ENCODE peak calls at places on chromosomes 2 and 18, in four cellular contexts. V is NCI-H1105; L is activated naive CD4-positive, alpha-beta T cell treated with anti-CD3 and anti-CD28 coated beads, Interleukin-2, amount 10 ng/mL, durations not matched to agents 7 days and 5 days; P is CD8-positive, alpha-beta T cell. F is an unnamed sample.

GRCh38 chr2:68452168-68452890 is 14.8 kb downstream of the FBXO48 start:
- DNase-seq in V (no peak), L (no peak), P (no peak), F (no peak)

GRCh38 chr2:132814651-132815050 is 144.6 kb upstream of the LYPD1 start:
- DNase-seq in V (no peak), L (no peak), P (no peak), F (no peak)

GRCh38 chr18:42182728-42183700 is 228.0 kb downstream of the PIK3C3 start:
- DNase-seq in V (no peak), L (no peak), P (no peak), F (no peak)

GRCh38 chr2:191230174-191230573 is 15.0 kb upstream of the MYO1B start:
- DNase-seq in V (no peak), L (no peak), P (no peak), F (no peak)

GRCh38 chr2:70795164-70795995 is 4.9 kb upstream of the FIGLA start:
- DNase-seq in V (no peak), L (no peak), P (no peak), F (no peak)

GRCh38 chr2:189060096-189060642 is 86.0 kb downstream of the COL3A1 start:
- DNase-seq in V (no peak), L (no peak), P (no peak), F (no peak)

GRCh38 chr2:88765154-88765948 is 73.9 kb downstream of the RPIA start:
- DNase-seq in V (no peak), L (peak), P (peak), F (no peak)

GRCh38 chr2:42010743-42011298 is 37.0 kb upstream of the PKDCC start:
- DNase-seq in V (no peak), L (no peak), P (no peak), F (no peak)

F was measured in T-helper 9 cell.